ENCODE peak calls at places on chromosome 9, in nine cellular contexts. One of them, this sample, is unnamed.
A peak's percentile ranks its signal among the peaks of the same experiment; 100 is the strongest.

GRCh38 chr9:110330484-110331115 is 7.1 kb downstream of the TXNDC8 start:
- DNase-seq in PC-3: no peak
- DNase-seq in lower leg skin: no peak
- DNase-seq in fibroblast of lung: peak; percentile 55
- DNase-seq in psoas muscle: no peak
- DNase-seq in breast epithelium: no peak
- DNase-seq in dorsolateral prefrontal cortex: no peak
- DNase-seq in fibroblast of villous mesenchyme: peak; percentile 81
- DNase-seq in lower lobe of right lung: no peak
- DNase-seq in this sample: peak; percentile 84

GRCh38 chr9:99466787-99467186 is 244.7 kb downstream of the SEC61B start:
- DNase-seq in PC-3: no peak
- DNase-seq in lower leg skin: no peak
- DNase-seq in fibroblast of lung: no peak
- DNase-seq in psoas muscle: no peak
- DNase-seq in breast epithelium: no peak
- DNase-seq in dorsolateral prefrontal cortex: no peak
- DNase-seq in fibroblast of villous mesenchyme: no peak
- DNase-seq in lower lobe of right lung: no peak
- DNase-seq in this sample: no peak

GRCh38 chr9:86708918-86709835 is 238.1 kb downstream of the GAS1 start:
- DNase-seq in PC-3: no peak
- DNase-seq in lower leg skin: no peak
- DNase-seq in fibroblast of lung: no peak
- DNase-seq in psoas muscle: no peak
- DNase-seq in breast epithelium: no peak
- DNase-seq in dorsolateral prefrontal cortex: no peak
- DNase-seq in fibroblast of villous mesenchyme: no peak
- DNase-seq in lower lobe of right lung: no peak
- DNase-seq in this sample: no peak

GRCh38 chr9:4222357-4222756 is 77.5 kb downstream of the GLIS3 start:
- DNase-seq in PC-3: peak; percentile 31
- DNase-seq in lower leg skin: no peak
- DNase-seq in fibroblast of lung: no peak
- DNase-seq in psoas muscle: no peak
- DNase-seq in breast epithelium: no peak
- DNase-seq in dorsolateral prefrontal cortex: no peak
- DNase-seq in fibroblast of villous mesenchyme: no peak
- DNase-seq in lower lobe of right lung: no peak
- DNase-seq in this sample: no peak

GRCh38 chr9:19965336-19965735 is 176.5 kb upstream of the SLC24A2 start:
- DNase-seq in PC-3: no peak
- DNase-seq in lower leg skin: no peak
- DNase-seq in fibroblast of lung: peak; percentile 11
- DNase-seq in psoas muscle: no peak
- DNase-seq in breast epithelium: no peak
- DNase-seq in dorsolateral prefrontal cortex: no peak
- DNase-seq in fibroblast of villous mesenchyme: peak; percentile 48
- DNase-seq in lower lobe of right lung: no peak
- DNase-seq in this sample: no peak

GRCh38 chr9:93206576-93207155 is 22.7 kb downstream of the WNK2 start:
- DNase-seq in PC-3: no peak
- DNase-seq in lower leg skin: no peak
- DNase-seq in fibroblast of lung: no peak
- DNase-seq in psoas muscle: no peak
- DNase-seq in breast epithelium: no peak
- DNase-seq in dorsolateral prefrontal cortex: no peak
- DNase-seq in fibroblast of villous mesenchyme: no peak
- DNase-seq in lower lobe of right lung: peak; percentile 20
- DNase-seq in this sample: no peak

GRCh38 chr9:5846501-5846921 is 13.6 kb upstream of the ERMP1 start:
- DNase-seq in PC-3: peak; percentile 81
- DNase-seq in lower leg skin: no peak
- DNase-seq in fibroblast of lung: no peak
- DNase-seq in psoas muscle: no peak
- DNase-seq in breast epithelium: no peak
- DNase-seq in dorsolateral prefrontal cortex: no peak
- DNase-seq in fibroblast of villous mesenchyme: peak; percentile 86
- DNase-seq in lower lobe of right lung: no peak
- DNase-seq in this sample: peak; percentile 56

GRCh38 chr9:78806492-78807160 is 509.7 kb downstream of the PSAT1 start:
- DNase-seq in PC-3: no peak
- DNase-seq in lower leg skin: no peak
- DNase-seq in fibroblast of lung: no peak
- DNase-seq in psoas muscle: no peak
- DNase-seq in breast epithelium: no peak
- DNase-seq in dorsolateral prefrontal cortex: no peak
- DNase-seq in fibroblast of villous mesenchyme: no peak
- DNase-seq in lower lobe of right lung: no peak
- DNase-seq in this sample: no peak

GRCh38 chr9:17556935-17557334 is 21.9 kb upstream of the SH3GL2 start:
- DNase-seq in PC-3: no peak
- DNase-seq in lower leg skin: no peak
- DNase-seq in fibroblast of lung: no peak
- DNase-seq in psoas muscle: no peak
- DNase-seq in breast epithelium: no peak
- DNase-seq in dorsolateral prefrontal cortex: no peak
- DNase-seq in fibroblast of villous mesenchyme: no peak
- DNase-seq in lower lobe of right lung: no peak
- DNase-seq in this sample: no peak

GRCh38 chr9:76761448-76761847 is 2.8 kb upstream of the PCA3 start:
- DNase-seq in PC-3: peak; percentile 19
- DNase-seq in lower leg skin: no peak
- DNase-seq in fibroblast of lung: peak; percentile 20
- DNase-seq in psoas muscle: no peak
- DNase-seq in breast epithelium: no peak
- DNase-seq in dorsolateral prefrontal cortex: no peak
- DNase-seq in fibroblast of villous mesenchyme: peak; percentile 8
- DNase-seq in lower lobe of right lung: no peak
- DNase-seq in this sample: peak; percentile 24
- TF ChIP-seq CTCF in PC-3: peak; percentile 58
- TF ChIP-seq CTCF in lower leg skin: no peak
- TF ChIP-seq CTCF in fibroblast of lung: no peak
- TF ChIP-seq CTCF in psoas muscle: no peak
- TF ChIP-seq CTCF in breast epithelium: no peak
- TF ChIP-seq CTCF in dorsolateral prefrontal cortex: no peak
- TF ChIP-seq CTCF in fibroblast of villous mesenchyme: peak; percentile 36
- TF ChIP-seq CTCF in lower lobe of right lung: no peak
- TF ChIP-seq CTCF in this sample: peak; percentile 36

GRCh38 chr9:89605181-89606048 is 603 bp downstream of the GADD45G start:
- DNase-seq in PC-3: peak; percentile 20
- DNase-seq in lower leg skin: peak; percentile 94
- DNase-seq in fibroblast of lung: peak; percentile 39
- DNase-seq in psoas muscle: peak; percentile 68
- DNase-seq in breast epithelium: peak; percentile 42
- DNase-seq in dorsolateral prefrontal cortex: peak; percentile 67
- DNase-seq in fibroblast of villous mesenchyme: peak; percentile 43
- DNase-seq in lower lobe of right lung: peak; percentile 82
- DNase-seq in this sample: peak; percentile 52

GRCh38 chr9:89602978-89603628 is 1.7 kb upstream of the GADD45G start:
- DNase-seq in PC-3: peak; percentile 79
- DNase-seq in lower leg skin: peak; percentile 97
- DNase-seq in fibroblast of lung: peak; percentile 82
- DNase-seq in psoas muscle: peak; percentile 88
- DNase-seq in breast epithelium: peak; percentile 83
- DNase-seq in dorsolateral prefrontal cortex: peak; percentile 94
- DNase-seq in fibroblast of villous mesenchyme: peak; percentile 87
- DNase-seq in lower lobe of right lung: peak; percentile 93
- DNase-seq in this sample: peak; percentile 73

GRCh38 chr9:89601856-89602562 is 2.8 kb upstream of the GADD45G start:
- DNase-seq in PC-3: no peak
- DNase-seq in lower leg skin: peak; percentile 59
- DNase-seq in fibroblast of lung: no peak
- DNase-seq in psoas muscle: no peak
- DNase-seq in breast epithelium: no peak
- DNase-seq in dorsolateral prefrontal cortex: no peak
- DNase-seq in fibroblast of villous mesenchyme: no peak
- DNase-seq in lower lobe of right lung: no peak
- DNase-seq in this sample: no peak

GRCh38 chr9:89604463-89605180 is at the start of gene GADD45G:
- DNase-seq in PC-3: peak; percentile 32
- DNase-seq in lower leg skin: peak; percentile 97
- DNase-seq in fibroblast of lung: peak; percentile 81
- DNase-seq in psoas muscle: peak; percentile 88
- DNase-seq in breast epithelium: peak; percentile 75
- DNase-seq in dorsolateral prefrontal cortex: peak; percentile 96
- DNase-seq in fibroblast of villous mesenchyme: peak; percentile 92
- DNase-seq in lower lobe of right lung: peak; percentile 95
- DNase-seq in this sample: peak; percentile 78

DNA sequence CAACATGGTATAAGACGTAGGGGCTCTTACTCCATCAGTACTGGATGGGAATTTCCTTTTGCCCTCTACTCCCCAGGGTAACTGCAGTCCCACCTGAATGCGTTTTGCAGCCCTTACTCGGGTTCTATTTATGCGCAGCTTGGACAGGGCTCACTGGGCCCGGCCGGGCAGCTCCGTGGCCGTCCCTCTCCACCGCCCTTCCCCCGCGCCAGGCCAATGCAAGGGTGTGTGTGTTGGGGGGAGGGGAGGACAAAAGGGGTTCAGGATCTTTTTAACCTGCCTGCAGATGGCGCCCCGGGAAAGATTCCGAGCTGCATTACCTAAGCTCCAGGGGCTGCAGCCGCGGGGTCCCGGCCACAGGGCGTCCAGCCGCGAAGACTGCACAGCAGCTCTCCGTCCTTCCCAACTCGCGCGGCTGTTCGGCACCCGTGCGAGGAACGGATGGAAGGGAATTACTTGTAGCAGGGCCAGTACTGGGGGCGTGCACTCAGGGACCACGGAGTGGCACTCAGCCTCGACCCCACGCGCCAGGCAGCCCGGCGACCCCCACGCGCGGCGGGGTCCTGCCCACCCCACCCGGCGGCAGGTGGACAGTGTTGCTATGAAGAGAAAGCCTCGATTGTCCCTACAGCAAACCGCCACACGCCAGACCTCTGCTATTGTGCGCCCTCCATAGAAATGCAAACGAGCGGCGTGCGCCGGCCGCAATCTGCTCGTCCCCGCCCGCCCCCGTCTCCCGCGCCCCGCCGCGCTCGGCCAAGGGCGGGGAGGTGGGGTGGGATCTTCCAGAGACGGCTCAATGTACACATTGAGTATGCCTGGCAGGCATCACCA is 966 bp upstream of the GADD45G start:
- DNase-seq in PC-3: no peak
- DNase-seq in lower leg skin: peak; percentile 91
- DNase-seq in fibroblast of lung: peak; percentile 40
- DNase-seq in psoas muscle: peak; percentile 62
- DNase-seq in breast epithelium: peak; percentile 24
- DNase-seq in dorsolateral prefrontal cortex: peak; percentile 73
- DNase-seq in fibroblast of villous mesenchyme: peak; percentile 78
- DNase-seq in lower lobe of right lung: peak; percentile 84
- DNase-seq in this sample: no peak
- H3K4me3 ChIP-seq in PC-3: peak overlapping the region; percentile 32
- H3K4me3 ChIP-seq in lower leg skin: peak overlapping the region; percentile 1
- H3K4me3 ChIP-seq in fibroblast of lung: peak overlapping the region; percentile 9
- H3K4me3 ChIP-seq in psoas muscle: peak overlapping the region; percentile 82
- H3K4me3 ChIP-seq in breast epithelium: peak overlapping the region; percentile 79
- H3K4me3 ChIP-seq in dorsolateral prefrontal cortex: peak overlapping the region; percentile 85
- H3K4me3 ChIP-seq in fibroblast of villous mesenchyme: peak overlapping the region; percentile 91
- H3K4me3 ChIP-seq in lower lobe of right lung: peak overlapping the region; percentile 80
- H3K4me3 ChIP-seq in this sample: no peak overlapping the region

GRCh38 chr9:91256235-91256634 is 105.5 kb downstream of the AUH start:
- DNase-seq in PC-3: no peak
- DNase-seq in lower leg skin: no peak
- DNase-seq in fibroblast of lung: no peak
- DNase-seq in psoas muscle: no peak
- DNase-seq in breast epithelium: no peak
- DNase-seq in dorsolateral prefrontal cortex: no peak
- DNase-seq in fibroblast of villous mesenchyme: no peak
- DNase-seq in lower lobe of right lung: no peak
- DNase-seq in this sample: no peak

GRCh38 chr9:91248707-91249106 is 113.0 kb downstream of the AUH start:
- DNase-seq in PC-3: no peak
- DNase-seq in lower leg skin: no peak
- DNase-seq in fibroblast of lung: peak; percentile 32
- DNase-seq in psoas muscle: no peak
- DNase-seq in breast epithelium: no peak
- DNase-seq in dorsolateral prefrontal cortex: no peak
- DNase-seq in fibroblast of villous mesenchyme: no peak
- DNase-seq in lower lobe of right lung: no peak
- DNase-seq in this sample: no peak

GRCh38 chr9:91255327-91255726 is 106.4 kb downstream of the AUH start:
- DNase-seq in PC-3: no peak
- DNase-seq in lower leg skin: no peak
- DNase-seq in fibroblast of lung: peak; percentile 86
- DNase-seq in psoas muscle: no peak
- DNase-seq in breast epithelium: no peak
- DNase-seq in dorsolateral prefrontal cortex: no peak
- DNase-seq in fibroblast of villous mesenchyme: peak; percentile 87
- DNase-seq in lower lobe of right lung: no peak
- DNase-seq in this sample: peak; percentile 72

GRCh38 chr9:91258448-91258847 is 103.3 kb downstream of the AUH start:
- DNase-seq in PC-3: no peak
- DNase-seq in lower leg skin: no peak
- DNase-seq in fibroblast of lung: no peak
- DNase-seq in psoas muscle: no peak
- DNase-seq in breast epithelium: no peak
- DNase-seq in dorsolateral prefrontal cortex: no peak
- DNase-seq in fibroblast of villous mesenchyme: no peak
- DNase-seq in lower lobe of right lung: no peak
- DNase-seq in this sample: no peak

DNA sequence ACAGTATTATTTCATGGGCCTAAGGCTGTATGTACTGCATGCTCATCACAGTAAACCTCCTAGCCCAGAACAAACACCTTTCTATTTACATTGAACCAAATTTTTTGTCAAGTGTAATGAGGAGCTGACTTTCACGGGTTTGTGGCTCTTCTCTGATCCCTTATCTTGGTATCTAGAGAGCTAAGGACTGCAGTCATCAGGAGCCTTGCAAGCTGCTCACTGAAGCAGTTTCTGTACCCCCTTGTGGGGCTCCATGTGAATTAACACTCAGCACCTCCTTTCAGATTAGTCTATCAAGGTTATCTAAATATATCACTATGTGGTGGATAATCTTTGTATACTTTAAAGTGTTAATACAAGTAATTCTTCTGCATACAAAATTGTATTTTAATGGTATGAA is 108.2 kb downstream of the AUH start:
- DNase-seq in PC-3: no peak
- DNase-seq in lower leg skin: no peak
- DNase-seq in fibroblast of lung: peak; percentile 17
- DNase-seq in psoas muscle: no peak
- DNase-seq in breast epithelium: no peak
- DNase-seq in dorsolateral prefrontal cortex: no peak
- DNase-seq in fibroblast of villous mesenchyme: peak; percentile 41
- DNase-seq in lower lobe of right lung: no peak
- DNase-seq in this sample: peak; percentile 19
- TF ChIP-seq CTCF in PC-3: peak; percentile 16
- TF ChIP-seq CTCF in lower leg skin: no peak
- TF ChIP-seq CTCF in fibroblast of lung: no peak
- TF ChIP-seq CTCF in psoas muscle: peak; percentile 4
- TF ChIP-seq CTCF in breast epithelium: no peak
- TF ChIP-seq CTCF in dorsolateral prefrontal cortex: no peak
- TF ChIP-seq CTCF in fibroblast of villous mesenchyme: peak; percentile 30
- TF ChIP-seq CTCF in lower lobe of right lung: no peak
- TF ChIP-seq CTCF in this sample: peak; percentile 2

DNA sequence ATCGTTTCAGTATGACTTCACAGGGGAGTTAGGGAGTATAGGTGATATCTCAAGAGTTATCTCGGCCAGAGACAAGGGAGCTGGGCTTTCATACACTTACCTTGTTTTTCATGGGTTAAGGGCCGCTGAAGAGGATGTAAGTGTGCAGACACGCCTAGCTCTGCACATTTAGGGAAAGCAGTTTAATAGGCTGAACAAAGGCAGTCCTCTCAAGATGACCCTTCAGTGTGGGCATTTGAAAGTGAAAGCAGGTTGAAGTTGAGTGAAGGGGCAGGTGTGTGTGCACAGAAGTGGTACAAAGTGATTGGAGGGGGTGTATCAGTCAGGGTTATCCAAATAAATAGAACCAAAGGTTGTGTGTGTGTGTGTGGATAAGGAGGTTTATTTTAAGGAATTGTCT is 33.1 kb upstream of the PRXL2C start:
- DNase-seq in PC-3: no peak
- DNase-seq in lower leg skin: no peak
- DNase-seq in fibroblast of lung: no peak
- DNase-seq in psoas muscle: no peak
- DNase-seq in breast epithelium: no peak
- DNase-seq in dorsolateral prefrontal cortex: no peak
- DNase-seq in fibroblast of villous mesenchyme: no peak
- DNase-seq in lower lobe of right lung: no peak
- DNase-seq in this sample: no peak
- H3K4me3 ChIP-seq in PC-3: no peak overlapping the region
- H3K4me3 ChIP-seq in lower leg skin: no peak overlapping the region
- H3K4me3 ChIP-seq in fibroblast of lung: no peak overlapping the region
- H3K4me3 ChIP-seq in psoas muscle: peak overlapping the region; percentile 5
- H3K4me3 ChIP-seq in breast epithelium: no peak overlapping the region
- H3K4me3 ChIP-seq in dorsolateral prefrontal cortex: no peak overlapping the region
- H3K4me3 ChIP-seq in fibroblast of villous mesenchyme: no peak overlapping the region
- H3K4me3 ChIP-seq in lower lobe of right lung: peak overlapping the region; percentile 27
- H3K4me3 ChIP-seq in this sample: no peak overlapping the region